ENCODE peak calls at places on chromosomes 13 and 19, in ten cellular contexts. D is adrenal gland, F is AG04450, E is thyroid gland, H is brain microvascular endothelial cell, W is body of pancreas, Z is BE2C, L is fibroblast of pulmonary artery, I is mammary epithelial cell, G is stomach. Y is an unnamed sample.
A peak's percentile ranks its signal among the peaks of the same experiment; 100 is the strongest.

GRCh38 chr13:111384441-111385181 is 64.2 kb downstream of the TEX29 start:
- DNase-seq in H (no peak), G (peak; percentile 8), D (no peak), L (no peak), I (no peak), F (no peak), W (no peak), Z (no peak), E (no peak), Y (no peak)

GRCh38 chr13:27638521-27638920 is 16.8 kb downstream of the POLR1D start:
- DNase-seq in H (no peak), I (no peak), Z (no peak), D (peak; percentile 80), W (no peak), E (no peak), F (peak; percentile 26), G (no peak), L (peak; percentile 43), Y (peak; percentile 69)

GRCh38 chr13:29707876-29708543 is 112.5 kb upstream of the SLC7A1 start:
- DNase-seq in I (peak; percentile 52), F (peak; percentile 2), L (peak; percentile 58), Z (peak; percentile 82), G (peak; percentile 51), W (peak; percentile 62), H (peak; percentile 45), E (no peak), D (peak; percentile 15), Y (peak; percentile 62)

GRCh38 chr13:103961784-103962183 is 895.6 kb upstream of the SLC10A2 start:
- DNase-seq in L (peak; percentile 9), F (no peak), H (peak; percentile 12), I (no peak), Z (peak; percentile 19), D (no peak), W (no peak), G (no peak), E (no peak), Y (no peak)

GRCh38 chr13:51501096-51501495 is 48.3 kb upstream of the INTS6 start:
- DNase-seq in I (no peak), H (no peak), E (no peak), W (no peak), Z (no peak), D (no peak), F (no peak), L (no peak), G (no peak), Y (no peak)

GRCh38 chr19:16161848-16162247 is 11.5 kb downstream of the CIB3 start:
- DNase-seq in Z (no peak), I (peak; percentile 96), F (peak; percentile 41), W (no peak), L (peak; percentile 66), E (no peak), D (no peak), H (peak; percentile 85), G (no peak), Y (peak; percentile 28)

GRCh38 chr13:73665279-73665678 is 468.9 kb downstream of the KLF12 start:
- DNase-seq in H (no peak), F (no peak), E (no peak), Z (no peak), G (no peak), L (no peak), D (no peak), W (no peak), I (no peak), Y (no peak)

GRCh38 chr13:66532146-66532545 is 698.0 kb downstream of the PCDH9 start:
- DNase-seq in G (no peak), F (peak; percentile 62), Z (no peak), E (no peak), L (peak; percentile 66), I (no peak), H (peak; percentile 62), D (no peak), W (no peak), Y (peak; percentile 40)

GRCh38 chr19:44806271-44806670 is 2.6 kb upstream of the BCAM start:
- DNase-seq in Z (no peak), G (no peak), W (no peak), E (no peak), D (no peak), F (no peak), H (no peak), L (no peak), I (peak; percentile 9), Y (no peak)

GRCh38 chr19:44807162-44807561 is 1.7 kb upstream of the BCAM start:
- DNase-seq in W (peak; percentile 54), I (peak; percentile 83), L (no peak), G (peak; percentile 58), H (no peak), F (no peak), Z (no peak), D (no peak), E (peak; percentile 67), Y (no peak)

GRCh38 chr19:44800461-44800860 is 8.4 kb upstream of the BCAM start:
- DNase-seq in W (peak; percentile 85), D (peak; percentile 89), E (peak; percentile 84), Z (peak; percentile 90), H (peak; percentile 57), G (peak; percentile 87), L (peak; percentile 80), F (peak; percentile 33), I (peak; percentile 63), Y (peak; percentile 62)

GRCh38 chr19:44799627-44800257 is 9.2 kb upstream of the BCAM start:
- DNase-seq in I (no peak), E (no peak), H (no peak), D (no peak), F (no peak), L (no peak), W (no peak), G (no peak), Z (no peak), Y (no peak)

DNA sequence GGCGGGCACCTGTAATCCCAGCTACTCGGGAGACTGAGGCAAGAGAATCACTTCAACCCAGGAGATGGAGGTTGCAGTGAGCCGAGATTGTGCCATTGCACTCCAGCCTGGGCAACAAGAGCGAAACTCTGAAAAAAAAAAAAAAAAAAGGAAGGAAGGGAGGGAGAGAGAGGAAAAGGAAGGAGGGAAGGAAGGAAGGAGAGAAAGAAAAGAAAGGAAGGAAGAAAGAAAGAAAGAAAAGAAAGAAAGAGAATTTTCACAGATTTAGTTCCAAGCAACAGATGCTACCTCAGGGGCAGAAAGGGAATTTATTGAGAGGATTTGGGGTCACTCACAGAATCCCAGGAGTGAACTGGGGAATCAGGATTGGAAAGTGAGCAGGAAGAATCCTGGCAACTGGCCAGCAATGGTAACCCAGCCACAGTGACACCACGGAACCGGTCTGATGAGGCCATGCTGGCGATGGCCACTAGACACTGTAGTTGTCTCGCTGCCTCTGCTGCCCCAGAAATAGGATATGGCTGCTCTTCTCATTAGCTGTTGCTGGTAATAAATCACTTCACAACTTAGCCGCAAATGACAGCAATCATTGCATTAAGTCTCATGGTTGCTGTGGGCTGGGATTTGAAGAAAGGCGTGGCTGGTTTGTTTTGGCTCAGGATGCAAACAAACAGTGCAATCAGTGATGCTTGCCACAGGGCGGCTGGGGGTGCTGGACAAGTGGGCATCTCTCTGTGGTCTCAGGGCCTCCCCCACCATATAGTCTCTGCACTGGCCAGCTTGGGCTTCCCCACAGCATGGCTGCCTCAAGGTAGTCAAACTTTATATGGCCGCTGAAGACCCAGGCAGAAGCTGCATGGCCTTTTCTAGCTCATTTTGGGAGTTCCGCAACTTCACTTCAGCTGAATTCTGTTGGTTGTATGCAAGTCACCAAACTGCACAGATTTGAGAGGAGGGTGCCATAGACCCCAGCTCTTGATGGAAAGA is 5.2 kb upstream of the BCAM start:
- DNase-seq in D (no peak), F (no peak), E (peak; percentile 19), I (no peak), L (no peak), W (no peak), H (no peak), G (no peak), Z (no peak), Y (no peak)
- H3K4me3 ChIP-seq in D (no peak overlapping the region), F (no peak overlapping the region), E (no peak overlapping the region), I (no peak overlapping the region), L (no peak overlapping the region), W (no peak overlapping the region), H (no peak overlapping the region), G (no peak overlapping the region), Z (no peak overlapping the region), Y (no peak overlapping the region)

GRCh38 chr19:5393088-5393487 is 52.5 kb upstream of the PTPRS start:
- DNase-seq in Z (no peak), I (no peak), H (no peak), D (no peak), W (no peak), F (no peak), E (no peak), L (no peak), G (no peak), Y (no peak)

GRCh38 chr19:5392476-5392875 is 51.9 kb upstream of the PTPRS start:
- DNase-seq in I (no peak), D (no peak), E (no peak), F (no peak), G (no peak), Z (no peak), L (no peak), H (no peak), W (no peak), Y (no peak)

GRCh38 chr19:5387472-5387871 is 46.9 kb upstream of the PTPRS start:
- DNase-seq in D (no peak), G (no peak), Z (no peak), F (no peak), L (no peak), E (no peak), W (no peak), I (no peak), H (no peak), Y (no peak)

GRCh38 chr19:5386841-5387240 is 46.2 kb upstream of the PTPRS start:
- DNase-seq in I (no peak), F (no peak), Z (no peak), W (no peak), G (no peak), E (no peak), D (no peak), L (no peak), H (no peak), Y (no peak)

DNA sequence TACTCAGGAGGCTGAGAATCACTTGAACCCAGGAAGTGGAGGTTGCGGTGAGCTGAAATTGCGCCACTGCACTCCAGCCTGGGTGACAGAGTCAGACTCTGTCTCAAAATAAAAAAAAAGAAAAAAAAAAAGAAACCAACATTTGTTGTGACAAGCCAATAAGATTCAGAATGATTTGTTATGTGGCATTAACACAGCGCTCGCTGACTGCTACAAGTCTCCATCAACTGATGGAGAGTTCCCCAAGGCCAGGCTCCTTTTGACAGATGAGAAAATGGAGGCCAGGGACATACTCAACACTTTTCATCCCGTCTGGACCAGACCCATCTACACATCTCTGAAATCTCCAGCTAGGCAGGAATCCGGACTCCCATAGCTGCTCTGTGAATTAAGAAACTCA is 48.7 kb upstream of the PTPRS start:
- DNase-seq in L (no peak), D (no peak), Z (no peak), H (no peak), W (no peak), E (no peak), F (no peak), G (no peak), I (no peak), Y (no peak)
- TF ChIP-seq CTCF in L (no peak), D (no peak), Z (no peak), H (no peak), W (no peak), E (no peak), F (no peak), G (no peak), I (no peak), Y (no peak)

GRCh38 chr19:42461700-42462324 is 19.1 kb upstream of the CXCL17 start:
- DNase-seq in W (no peak), H (no peak), I (peak; percentile 63), Z (no peak), D (no peak), G (no peak), F (no peak), E (no peak), L (no peak), Y (no peak)
- H3K4me3 ChIP-seq in W (no peak overlapping the region), H (no peak overlapping the region), I (no peak overlapping the region), Z (no peak overlapping the region), D (no peak overlapping the region), G (no peak overlapping the region), F (no peak overlapping the region), E (no peak overlapping the region), L (no peak overlapping the region), Y (no peak overlapping the region)

DNA sequence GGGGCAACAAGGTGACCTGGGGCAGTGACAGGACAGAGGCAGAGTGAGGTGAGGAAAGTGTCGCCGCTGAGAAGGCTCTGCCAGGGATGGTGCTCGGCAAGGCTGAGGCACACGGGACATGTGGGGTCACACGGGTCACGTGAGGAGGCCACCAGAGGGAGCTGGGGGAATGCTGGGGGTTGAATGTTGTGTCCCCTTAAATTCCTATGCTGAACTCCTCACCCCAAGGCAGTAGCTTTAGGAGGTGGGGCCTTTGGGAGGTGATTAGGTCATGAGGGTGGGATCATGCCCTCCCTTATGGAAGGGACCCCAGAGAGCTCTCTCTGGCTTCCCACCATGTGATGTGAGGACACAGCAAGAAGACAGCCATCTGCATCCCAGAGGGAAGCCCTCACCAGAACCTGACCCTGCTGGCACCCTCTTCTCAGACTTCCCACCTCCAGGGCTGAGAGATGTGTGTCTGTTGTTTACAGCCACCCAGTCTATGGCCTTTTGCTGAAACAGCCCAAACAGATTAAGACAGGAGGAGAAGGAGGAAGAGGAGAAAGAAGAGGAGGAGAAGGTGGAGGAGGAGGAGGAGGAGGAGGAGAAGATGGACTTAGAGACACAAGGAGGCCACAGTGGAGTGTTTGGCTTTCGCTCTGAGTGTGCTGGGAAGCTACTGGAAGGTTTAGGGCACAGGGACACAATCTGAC is 35.4 kb downstream of the RFX2 start:
- DNase-seq in G (no peak), E (no peak), H (no peak), F (no peak), L (no peak), I (no peak), W (no peak), Z (no peak), D (no peak), Y (no peak)
- TF ChIP-seq CTCF in G (no peak), E (no peak), H (no peak), F (no peak), L (no peak), I (no peak), W (no peak), Z (no peak), D (no peak), Y (no peak)

Y was measured in AG10803.